ENCODE peak calls at places on chromosomes 16 and 17, in eight cellular contexts. One of them, this sample, is unnamed.

GRCh38 chr17:32518856-32519768 is 32.3 kb downstream of the CDK5R1 start:
- DNase-seq in CD8-positive, alpha-beta memory T cell: peak; percentile 55
- DNase-seq in WERI-Rb-1: peak; percentile 81
- DNase-seq in colonic mucosa: peak; percentile 47
- DNase-seq in naive thymus-derived CD4-positive, alpha-beta T cell: peak; percentile 67
- DNase-seq in thoracic aorta: no peak
- DNase-seq in tibial nerve: no peak
- DNase-seq in left lung: no peak
- DNase-seq in this sample: peak; percentile 46

GRCh38 chr16:49855280-49855821 is 561 bp downstream of the ZNF423 start:
- DNase-seq in CD8-positive, alpha-beta memory T cell: peak; percentile 47
- DNase-seq in WERI-Rb-1: peak; percentile 90
- DNase-seq in colonic mucosa: peak; percentile 88
- DNase-seq in naive thymus-derived CD4-positive, alpha-beta T cell: peak; percentile 55
- DNase-seq in thoracic aorta: no peak
- DNase-seq in tibial nerve: peak; percentile 70
- DNase-seq in left lung: peak; percentile 87
- DNase-seq in this sample: peak; percentile 24

GRCh38 chr16:89710709-89711564 is 9.4 kb upstream of the SPATA2L start:
- DNase-seq in CD8-positive, alpha-beta memory T cell: no peak
- DNase-seq in WERI-Rb-1: no peak
- DNase-seq in colonic mucosa: no peak
- DNase-seq in naive thymus-derived CD4-positive, alpha-beta T cell: no peak
- DNase-seq in thoracic aorta: no peak
- DNase-seq in tibial nerve: no peak
- DNase-seq in left lung: no peak
- DNase-seq in this sample: no peak

GRCh38 chr16:50791522-50791921 is 49.6 kb downstream of the CYLD start:
- DNase-seq in CD8-positive, alpha-beta memory T cell: no peak
- DNase-seq in WERI-Rb-1: no peak
- DNase-seq in colonic mucosa: no peak
- DNase-seq in naive thymus-derived CD4-positive, alpha-beta T cell: no peak
- DNase-seq in thoracic aorta: no peak
- DNase-seq in tibial nerve: no peak
- DNase-seq in left lung: no peak
- DNase-seq in this sample: no peak

GRCh38 chr17:71548540-71549190 is 572.2 kb upstream of the SOX9 start:
- DNase-seq in CD8-positive, alpha-beta memory T cell: no peak
- DNase-seq in WERI-Rb-1: no peak
- DNase-seq in colonic mucosa: no peak
- DNase-seq in naive thymus-derived CD4-positive, alpha-beta T cell: no peak
- DNase-seq in thoracic aorta: no peak
- DNase-seq in tibial nerve: no peak
- DNase-seq in left lung: no peak
- DNase-seq in this sample: no peak

GRCh38 chr17:2814499-2815341 is 18.5 kb downstream of the RAP1GAP2 start:
- DNase-seq in CD8-positive, alpha-beta memory T cell: peak; percentile 99
- DNase-seq in WERI-Rb-1: no peak
- DNase-seq in colonic mucosa: peak; percentile 44
- DNase-seq in naive thymus-derived CD4-positive, alpha-beta T cell: peak; percentile 77
- DNase-seq in thoracic aorta: no peak
- DNase-seq in tibial nerve: no peak
- DNase-seq in left lung: peak; percentile 56
- DNase-seq in this sample: peak; percentile 94

GRCh38 chr16:75733305-75734141 is 7.2 kb upstream of the CPHXL start:
- DNase-seq in CD8-positive, alpha-beta memory T cell: no peak
- DNase-seq in WERI-Rb-1: peak; percentile 70
- DNase-seq in colonic mucosa: peak; percentile 25
- DNase-seq in naive thymus-derived CD4-positive, alpha-beta T cell: no peak
- DNase-seq in thoracic aorta: no peak
- DNase-seq in tibial nerve: no peak
- DNase-seq in left lung: no peak
- DNase-seq in this sample: no peak

GRCh38 chr16:54431997-54432367 is 145.4 kb upstream of the IRX3 start:
- DNase-seq in CD8-positive, alpha-beta memory T cell: no peak
- DNase-seq in WERI-Rb-1: no peak
- DNase-seq in colonic mucosa: no peak
- DNase-seq in naive thymus-derived CD4-positive, alpha-beta T cell: no peak
- DNase-seq in thoracic aorta: no peak
- DNase-seq in tibial nerve: no peak
- DNase-seq in left lung: no peak
- DNase-seq in this sample: no peak

GRCh38 chr16:1309888-1310831 is 724 bp downstream of the UBE2I start:
- DNase-seq in CD8-positive, alpha-beta memory T cell: peak; percentile 64
- DNase-seq in WERI-Rb-1: no peak
- DNase-seq in colonic mucosa: peak; percentile 65
- DNase-seq in naive thymus-derived CD4-positive, alpha-beta T cell: peak; percentile 72
- DNase-seq in thoracic aorta: no peak
- DNase-seq in tibial nerve: peak; percentile 46
- DNase-seq in left lung: peak; percentile 46
- DNase-seq in this sample: peak; percentile 49

GRCh38 chr16:47787695-47788094 is 326.6 kb downstream of the PHKB start:
- DNase-seq in CD8-positive, alpha-beta memory T cell: no peak
- DNase-seq in WERI-Rb-1: no peak
- DNase-seq in colonic mucosa: no peak
- DNase-seq in naive thymus-derived CD4-positive, alpha-beta T cell: no peak
- DNase-seq in thoracic aorta: no peak
- DNase-seq in tibial nerve: no peak
- DNase-seq in left lung: no peak
- DNase-seq in this sample: no peak

GRCh38 chr17:74441537-74441936 is 9.6 kb downstream of the GPRC5C start:
- DNase-seq in CD8-positive, alpha-beta memory T cell: no peak
- DNase-seq in WERI-Rb-1: no peak
- DNase-seq in colonic mucosa: no peak
- DNase-seq in naive thymus-derived CD4-positive, alpha-beta T cell: no peak
- DNase-seq in thoracic aorta: no peak
- DNase-seq in tibial nerve: no peak
- DNase-seq in left lung: no peak
- DNase-seq in this sample: no peak

GRCh38 chr17:76735006-76735405 is 2.1 kb downstream of the SRSF2 start:
- DNase-seq in CD8-positive, alpha-beta memory T cell: no peak
- DNase-seq in WERI-Rb-1: no peak
- DNase-seq in colonic mucosa: no peak
- DNase-seq in naive thymus-derived CD4-positive, alpha-beta T cell: no peak
- DNase-seq in thoracic aorta: no peak
- DNase-seq in tibial nerve: no peak
- DNase-seq in left lung: no peak
- DNase-seq in this sample: no peak

GRCh38 chr16:86573215-86573614 is 5.1 kb upstream of the FOXL1 start:
- DNase-seq in CD8-positive, alpha-beta memory T cell: no peak
- DNase-seq in WERI-Rb-1: no peak
- DNase-seq in colonic mucosa: no peak
- DNase-seq in naive thymus-derived CD4-positive, alpha-beta T cell: no peak
- DNase-seq in thoracic aorta: no peak
- DNase-seq in tibial nerve: no peak
- DNase-seq in left lung: no peak
- DNase-seq in this sample: no peak

GRCh38 chr17:49850772-49851386 is 3.0 kb upstream of the TAC4 start:
- DNase-seq in CD8-positive, alpha-beta memory T cell: peak; percentile 22
- DNase-seq in WERI-Rb-1: no peak
- DNase-seq in colonic mucosa: no peak
- DNase-seq in naive thymus-derived CD4-positive, alpha-beta T cell: no peak
- DNase-seq in thoracic aorta: no peak
- DNase-seq in tibial nerve: no peak
- DNase-seq in left lung: no peak
- DNase-seq in this sample: peak; percentile 5

GRCh38 chr17:79619636-79620206 is 8.9 kb upstream of the RBFOX3 start:
- DNase-seq in CD8-positive, alpha-beta memory T cell: no peak
- DNase-seq in WERI-Rb-1: peak; percentile 21
- DNase-seq in colonic mucosa: no peak
- DNase-seq in naive thymus-derived CD4-positive, alpha-beta T cell: no peak
- DNase-seq in thoracic aorta: no peak
- DNase-seq in tibial nerve: no peak
- DNase-seq in left lung: peak; percentile 9
- DNase-seq in this sample: no peak

GRCh38 chr17:44688675-44689491 is 693 bp downstream of the CCDC43 start:
- DNase-seq in CD8-positive, alpha-beta memory T cell: no peak
- DNase-seq in WERI-Rb-1: no peak
- DNase-seq in colonic mucosa: no peak
- DNase-seq in naive thymus-derived CD4-positive, alpha-beta T cell: no peak
- DNase-seq in thoracic aorta: no peak
- DNase-seq in tibial nerve: no peak
- DNase-seq in left lung: no peak
- DNase-seq in this sample: no peak

GRCh38 chr16:56506941-56507340 is 12.9 kb downstream of the BBS2 start:
- DNase-seq in CD8-positive, alpha-beta memory T cell: no peak
- DNase-seq in WERI-Rb-1: no peak
- DNase-seq in colonic mucosa: no peak
- DNase-seq in naive thymus-derived CD4-positive, alpha-beta T cell: no peak
- DNase-seq in thoracic aorta: no peak
- DNase-seq in tibial nerve: no peak
- DNase-seq in left lung: no peak
- DNase-seq in this sample: no peak

GRCh38 chr16:4904942-4905615 is 31.9 kb downstream of the PPL start:
- DNase-seq in CD8-positive, alpha-beta memory T cell: no peak
- DNase-seq in WERI-Rb-1: no peak
- DNase-seq in colonic mucosa: no peak
- DNase-seq in naive thymus-derived CD4-positive, alpha-beta T cell: no peak
- DNase-seq in thoracic aorta: no peak
- DNase-seq in tibial nerve: no peak
- DNase-seq in left lung: no peak
- DNase-seq in this sample: no peak

GRCh38 chr17:75658237-75658636 is 8.7 kb downstream of the RECQL5 start:
- DNase-seq in CD8-positive, alpha-beta memory T cell: no peak
- DNase-seq in WERI-Rb-1: no peak
- DNase-seq in colonic mucosa: no peak
- DNase-seq in naive thymus-derived CD4-positive, alpha-beta T cell: no peak
- DNase-seq in thoracic aorta: no peak
- DNase-seq in tibial nerve: no peak
- DNase-seq in left lung: no peak
- DNase-seq in this sample: no peak

GRCh38 chr16:56988161-56988947 is 1.0 kb upstream of the NLRC5 start:
- DNase-seq in CD8-positive, alpha-beta memory T cell: no peak
- DNase-seq in WERI-Rb-1: no peak
- DNase-seq in colonic mucosa: no peak
- DNase-seq in naive thymus-derived CD4-positive, alpha-beta T cell: no peak
- DNase-seq in thoracic aorta: no peak
- DNase-seq in tibial nerve: no peak
- DNase-seq in left lung: peak; percentile 27
- DNase-seq in this sample: no peak

GRCh38 chr17:42441717-42442565 is 16.7 kb upstream of the ATP6V0A1 start:
- DNase-seq in CD8-positive, alpha-beta memory T cell: no peak
- DNase-seq in WERI-Rb-1: no peak
- DNase-seq in colonic mucosa: peak; percentile 66
- DNase-seq in naive thymus-derived CD4-positive, alpha-beta T cell: no peak
- DNase-seq in thoracic aorta: no peak
- DNase-seq in tibial nerve: no peak
- DNase-seq in left lung: no peak
- DNase-seq in this sample: no peak

GRCh38 chr16:69565611-69566436 is at the start of gene NFAT5:
- DNase-seq in CD8-positive, alpha-beta memory T cell: peak; percentile 95
- DNase-seq in WERI-Rb-1: peak; percentile 87
- DNase-seq in colonic mucosa: peak; percentile 89
- DNase-seq in naive thymus-derived CD4-positive, alpha-beta T cell: peak; percentile 99
- DNase-seq in thoracic aorta: peak; percentile 25
- DNase-seq in tibial nerve: peak; percentile 85
- DNase-seq in left lung: peak; percentile 88
- DNase-seq in this sample: peak; percentile 81

GRCh38 chr16:47460755-47461597 is at the start of the genes ITFG1 and PHKB:
- DNase-seq in CD8-positive, alpha-beta memory T cell: peak; percentile 97
- DNase-seq in WERI-Rb-1: peak; percentile 92
- DNase-seq in colonic mucosa: peak; percentile 92
- DNase-seq in naive thymus-derived CD4-positive, alpha-beta T cell: peak; percentile 98
- DNase-seq in thoracic aorta: peak; percentile 79
- DNase-seq in tibial nerve: peak; percentile 87
- DNase-seq in left lung: peak; percentile 93
- DNase-seq in this sample: peak; percentile 95

DNA sequence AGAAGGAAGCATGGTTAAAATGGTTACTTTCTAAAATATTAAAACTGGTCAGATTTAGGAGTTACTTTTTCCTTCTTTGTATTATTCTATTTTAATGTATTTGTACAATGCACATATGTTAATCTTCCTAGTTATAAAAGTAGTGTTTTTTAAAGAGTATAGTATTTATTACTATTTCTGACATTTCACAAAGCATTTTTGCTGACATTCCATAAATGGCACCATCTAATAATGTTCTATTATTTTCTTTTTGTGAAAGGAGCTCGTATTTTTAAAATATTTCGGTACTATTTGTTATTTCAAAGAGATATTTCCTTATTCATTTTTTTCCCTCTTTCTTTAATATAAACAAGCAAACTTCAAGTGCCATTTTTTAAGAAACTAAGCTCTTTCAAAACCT is 47.5 kb upstream of the GSG1L start:
- DNase-seq in CD8-positive, alpha-beta memory T cell: no peak
- DNase-seq in WERI-Rb-1: no peak
- DNase-seq in colonic mucosa: no peak
- DNase-seq in naive thymus-derived CD4-positive, alpha-beta T cell: no peak
- DNase-seq in thoracic aorta: no peak
- DNase-seq in tibial nerve: no peak
- DNase-seq in left lung: no peak
- DNase-seq in this sample: no peak
- H3K27ac ChIP-seq in CD8-positive, alpha-beta memory T cell: no peak overlapping the region
- H3K27ac ChIP-seq in WERI-Rb-1: no peak overlapping the region
- H3K27ac ChIP-seq in colonic mucosa: no peak overlapping the region
- H3K27ac ChIP-seq in naive thymus-derived CD4-positive, alpha-beta T cell: no peak overlapping the region
- H3K27ac ChIP-seq in thoracic aorta: no peak overlapping the region
- H3K27ac ChIP-seq in tibial nerve: no peak overlapping the region
- H3K27ac ChIP-seq in left lung: no peak overlapping the region
- H3K27ac ChIP-seq in this sample: no peak overlapping the region

GRCh38 chr17:7407033-7407432 is 612 bp upstream of the NLGN2 start:
- DNase-seq in CD8-positive, alpha-beta memory T cell: no peak
- DNase-seq in WERI-Rb-1: no peak
- DNase-seq in colonic mucosa: no peak
- DNase-seq in naive thymus-derived CD4-positive, alpha-beta T cell: no peak
- DNase-seq in thoracic aorta: no peak
- DNase-seq in tibial nerve: no peak
- DNase-seq in left lung: no peak
- DNase-seq in this sample: no peak
- H3K4me3 ChIP-seq in CD8-positive, alpha-beta memory T cell: no peak overlapping the region
- H3K4me3 ChIP-seq in WERI-Rb-1: no peak overlapping the region
- H3K4me3 ChIP-seq in colonic mucosa: no peak overlapping the region
- H3K4me3 ChIP-seq in naive thymus-derived CD4-positive, alpha-beta T cell: no peak overlapping the region
- H3K4me3 ChIP-seq in thoracic aorta: no peak overlapping the region
- H3K4me3 ChIP-seq in tibial nerve: no peak overlapping the region
- H3K4me3 ChIP-seq in left lung: no peak overlapping the region
- H3K4me3 ChIP-seq in this sample: no peak overlapping the region

DNA sequence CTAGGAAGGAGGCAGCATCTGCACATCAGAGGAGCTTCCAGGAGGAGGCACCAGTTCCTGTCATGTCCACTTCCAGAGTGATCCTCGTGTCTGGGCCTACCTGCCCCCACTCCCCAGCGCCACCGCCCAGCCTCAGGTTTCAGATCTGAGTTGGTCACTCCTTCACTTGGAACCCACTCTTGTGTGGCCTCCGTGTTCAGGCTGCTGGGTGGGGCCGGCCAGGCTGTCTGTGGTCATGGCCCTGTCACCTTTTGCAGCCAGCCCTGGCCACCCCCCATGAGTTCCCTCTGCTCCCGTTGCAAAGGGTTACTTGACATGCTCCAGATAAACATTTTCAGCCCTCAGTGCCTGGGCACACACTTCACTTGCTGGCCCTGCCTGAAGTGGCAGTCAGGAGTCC is 26.6 kb upstream of the SPPL2C start:
- DNase-seq in CD8-positive, alpha-beta memory T cell: no peak
- DNase-seq in WERI-Rb-1: no peak
- DNase-seq in colonic mucosa: no peak
- DNase-seq in naive thymus-derived CD4-positive, alpha-beta T cell: no peak
- DNase-seq in thoracic aorta: no peak
- DNase-seq in tibial nerve: no peak
- DNase-seq in left lung: peak; percentile 57
- DNase-seq in this sample: no peak
- H3K27ac ChIP-seq in CD8-positive, alpha-beta memory T cell: no peak overlapping the region
- H3K27ac ChIP-seq in WERI-Rb-1: no peak overlapping the region
- H3K27ac ChIP-seq in colonic mucosa: no peak overlapping the region
- H3K27ac ChIP-seq in naive thymus-derived CD4-positive, alpha-beta T cell: no peak overlapping the region
- H3K27ac ChIP-seq in thoracic aorta: no peak overlapping the region
- H3K27ac ChIP-seq in tibial nerve: no peak overlapping the region
- H3K27ac ChIP-seq in left lung: no peak overlapping the region
- H3K27ac ChIP-seq in this sample: no peak overlapping the region

GRCh38 chr17:81329279-81329926 is 34.3 kb upstream of the SLC38A10 start:
- DNase-seq in CD8-positive, alpha-beta memory T cell: no peak
- DNase-seq in WERI-Rb-1: peak; percentile 84
- DNase-seq in colonic mucosa: peak; percentile 95
- DNase-seq in naive thymus-derived CD4-positive, alpha-beta T cell: no peak
- DNase-seq in thoracic aorta: no peak
- DNase-seq in tibial nerve: peak; percentile 57
- DNase-seq in left lung: peak; percentile 92
- DNase-seq in this sample: no peak
- H3K4me3 ChIP-seq in CD8-positive, alpha-beta memory T cell: no peak overlapping the region
- H3K4me3 ChIP-seq in WERI-Rb-1: no peak overlapping the region
- H3K4me3 ChIP-seq in colonic mucosa: no peak overlapping the region
- H3K4me3 ChIP-seq in naive thymus-derived CD4-positive, alpha-beta T cell: no peak overlapping the region
- H3K4me3 ChIP-seq in thoracic aorta: no peak overlapping the region
- H3K4me3 ChIP-seq in tibial nerve: no peak overlapping the region
- H3K4me3 ChIP-seq in left lung: no peak overlapping the region
- H3K4me3 ChIP-seq in this sample: no peak overlapping the region